ENCODE peak calls at places on chromosomes 4 and X, in eight cellular contexts. I is uterus, T is NB4, C is astrocyte of the cerebellum, J is epithelial cell of esophagus, A is lower lobe of right lung, U is neural crest cell, B is endothelial cell. F is an unnamed sample.

GRCh38 chrX:36431819-36432218 is 512.3 kb downstream of the CFAP47 start:
- DNase-seq in I (no peak), T (no peak), C (peak; percentile 38), J (peak; percentile 0), A (no peak), U (no peak), B (no peak), F (no peak)

GRCh38 chrX:2710041-2710471 is 19.0 kb downstream of the CD99 start:
- DNase-seq in I (no peak), T (peak; percentile 56), C (no peak), J (peak; percentile 90), A (no peak), U (no peak), B (no peak), F (peak; percentile 49)

GRCh38 chr4:680931-681645 is 6.7 kb downstream of the MYL5 start:
- DNase-seq in I (peak; percentile 53), T (peak; percentile 77), C (no peak), J (peak; percentile 28), A (peak; percentile 81), U (peak; percentile 52), B (peak; percentile 57), F (peak; percentile 72)

GRCh38 chr4:8602686-8603430 is 10.3 kb downstream of the CPZ start:
- DNase-seq in I (no peak), T (peak; percentile 63), C (no peak), J (no peak), A (no peak), U (no peak), B (no peak), F (no peak)

GRCh38 chr4:154004859-154005520 is 216.1 kb upstream of the SFRP2 start:
- DNase-seq in I (peak; percentile 63), T (no peak), C (peak; percentile 78), J (peak; percentile 51), A (no peak), U (no peak), B (no peak), F (no peak)

GRCh38 chr4:153151535-153152452 is 52.4 kb upstream of the TRIM2 start:
- DNase-seq in I (peak; percentile 34), T (peak; percentile 71), C (peak; percentile 43), J (peak; percentile 48), A (peak; percentile 87), U (peak; percentile 81), B (peak; percentile 41), F (no peak)

GRCh38 chr4:186095406-186095805 is 9.1 kb upstream of the FAM149A start:
- DNase-seq in I (no peak), T (no peak), C (no peak), J (peak; percentile 9), A (no peak), U (no peak), B (no peak), F (peak; percentile 52)

GRCh38 chr4:41185614-41186609 is 28.4 kb downstream of the APBB2 start:
- DNase-seq in I (no peak), T (no peak), C (no peak), J (peak; percentile 80), A (no peak), U (no peak), B (no peak), F (no peak)

DNA sequence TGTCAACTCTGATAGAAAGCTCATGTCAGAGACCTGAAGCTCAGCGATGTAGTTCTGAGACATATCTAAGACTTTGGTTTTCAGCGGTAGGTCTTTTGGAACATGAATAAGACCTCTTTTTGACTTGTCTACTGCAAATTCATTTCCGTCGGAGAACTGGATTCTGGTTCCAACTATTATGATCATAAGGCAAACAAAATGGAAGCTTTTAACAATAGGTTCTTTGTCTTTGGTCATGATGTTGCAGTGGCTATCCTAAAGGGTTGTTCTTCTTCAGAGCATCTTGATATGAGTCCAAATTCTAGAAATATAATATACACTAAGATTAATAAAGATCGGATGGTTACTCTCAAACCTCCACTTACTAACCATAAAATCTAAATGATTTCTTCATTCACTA is 24.6 kb upstream of the TLR1 start:
- DNase-seq in I (no peak), T (no peak), C (no peak), J (no peak), A (no peak), U (no peak), B (no peak), F (no peak)
- TF ChIP-seq CTCF in I (no peak), T (no peak), C (no peak), J (no peak), A (no peak), U (no peak), B (no peak), F (no peak)

GRCh38 chr4:80231180-80231579 is 33.9 kb downstream of the PRDM8 start:
- DNase-seq in I (no peak), T (no peak), C (no peak), J (peak; percentile 70), A (no peak), U (no peak), B (no peak), F (no peak)

GRCh38 chr4:80226091-80226490 is 28.8 kb downstream of the PRDM8 start:
- DNase-seq in I (no peak), T (no peak), C (no peak), J (no peak), A (no peak), U (no peak), B (no peak), F (no peak)

GRCh38 chr4:80229590-80229989 is 32.3 kb downstream of the PRDM8 start:
- DNase-seq in I (no peak), T (no peak), C (no peak), J (no peak), A (no peak), U (no peak), B (no peak), F (no peak)

GRCh38 chr4:80228460-80228859 is 31.2 kb downstream of the PRDM8 start:
- DNase-seq in I (no peak), T (no peak), C (no peak), J (no peak), A (no peak), U (no peak), B (no peak), F (no peak)

DNA sequence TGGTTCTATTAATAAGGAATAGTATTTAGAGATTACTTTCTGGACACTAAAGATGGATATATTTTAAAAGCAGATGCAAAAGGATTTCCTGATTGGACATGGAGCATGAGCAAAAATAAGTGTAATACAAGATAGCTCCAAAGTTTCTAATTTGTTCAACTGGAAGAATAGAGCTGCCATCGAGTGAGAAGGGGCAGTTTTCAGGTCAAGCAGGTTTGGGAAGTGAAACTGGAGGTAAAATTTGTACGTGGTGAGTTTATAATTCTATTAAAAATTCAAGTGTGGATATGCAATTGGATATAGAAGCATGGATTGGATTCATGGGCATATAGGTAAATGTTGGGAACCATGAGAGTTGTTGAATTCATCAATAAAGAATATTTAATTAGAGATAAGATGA is 31.8 kb downstream of the PRDM8 start:
- DNase-seq in I (no peak), T (no peak), C (no peak), J (no peak), A (no peak), U (no peak), B (no peak), F (no peak)
- TF ChIP-seq CTCF in I (no peak), T (no peak), C (no peak), J (no peak), A (no peak), U (no peak), B (no peak), F (no peak)

DNA sequence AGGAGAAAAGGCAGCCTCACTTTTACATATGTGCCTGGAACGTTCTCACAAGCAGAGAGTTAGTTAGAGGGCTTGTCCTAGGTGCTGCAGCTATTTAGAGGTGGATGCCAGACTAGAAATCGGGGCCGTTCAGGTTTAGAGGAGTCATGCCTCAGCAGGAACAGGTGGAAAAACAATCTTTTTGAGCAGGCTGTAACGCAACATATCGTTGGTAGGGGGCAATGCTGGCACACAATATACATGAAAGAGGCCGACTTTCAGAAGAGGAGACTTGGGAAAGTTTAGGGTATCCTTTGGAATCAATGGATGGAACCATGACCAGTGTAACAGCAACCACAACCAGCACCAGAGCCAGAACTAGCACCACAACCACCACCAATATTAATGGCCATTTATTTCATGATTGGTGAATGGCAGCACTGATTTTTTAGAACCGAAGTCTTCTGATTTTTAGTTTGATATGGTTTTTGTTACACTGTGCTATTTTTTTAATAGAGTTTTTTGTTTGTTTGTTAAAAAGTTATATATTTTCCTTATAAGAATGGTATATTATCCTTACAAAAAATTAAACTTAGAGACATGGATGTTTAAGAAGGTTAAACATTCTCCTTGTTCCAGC is 14.9 kb upstream of the PAQR3 start:
- DNase-seq in I (no peak), T (peak; percentile 57), C (no peak), J (peak; percentile 22), A (no peak), U (peak; percentile 22), B (peak; percentile 45), F (no peak)
- TF ChIP-seq CTCF in I (peak; percentile 12), T (peak; percentile 66), C (peak; percentile 65), J (peak; percentile 39), A (peak; percentile 24), U (peak; percentile 66), B (peak; percentile 56), F (peak; percentile 8)

GRCh38 chr4:125243835-125244397 is 70.8 kb upstream of the FAT4 start:
- DNase-seq in I (no peak), T (no peak), C (no peak), J (peak; percentile 30), A (no peak), U (no peak), B (no peak), F (no peak)

DNA sequence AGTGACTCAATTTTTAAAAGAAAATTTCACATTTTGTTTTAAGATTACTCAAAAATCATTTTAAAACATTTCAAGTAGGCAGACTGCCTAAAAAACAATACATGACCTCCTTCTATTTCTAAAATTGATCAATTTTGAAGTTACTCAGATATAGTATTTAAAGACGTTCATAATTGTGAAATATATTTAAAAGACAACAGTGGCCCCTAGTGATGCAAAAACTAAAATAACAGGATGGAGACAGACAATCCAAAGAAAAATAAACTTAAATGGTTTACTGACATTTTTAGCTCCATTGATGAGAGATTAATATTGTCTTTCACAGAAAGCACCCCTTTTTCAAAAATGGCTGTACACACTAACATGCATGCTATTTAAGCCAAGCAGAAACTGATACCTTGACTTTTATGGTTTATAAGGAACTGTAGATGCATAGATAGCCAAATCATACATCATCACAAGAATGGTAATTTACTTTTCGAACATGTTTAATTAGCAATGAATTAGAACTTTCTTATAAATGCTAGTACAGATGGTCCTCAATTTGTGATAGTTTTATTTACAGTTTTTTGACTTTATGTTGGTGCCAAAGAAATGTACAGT is 69.8 kb upstream of the FAT4 start:
- DNase-seq in I (no peak), T (no peak), C (peak; percentile 23), J (peak; percentile 42), A (no peak), U (no peak), B (no peak), F (no peak)
- TF ChIP-seq CTCF in I (peak; percentile 12), T (no peak), C (no peak), J (peak; percentile 25), A (peak; percentile 36), U (peak; percentile 68), B (peak; percentile 46), F (peak; percentile 35)